ENCODE peak calls at places on chromosomes 13 and 19, in four cellular contexts. U is DND-41, H is thoracic aorta, I is foreskin fibroblast. Q is an unnamed sample.

GRCh38 chr13:113117335-113117872 is 5.2 kb upstream of the F10 start:
- DNase-seq in U (no peak), H (no peak), I (no peak), Q (no peak)

GRCh38 chr13:83935566-83935965 is 53.3 kb upstream of the SLITRK1 start:
- DNase-seq in U (no peak), H (no peak), I (no peak), Q (no peak)

GRCh38 chr13:49641810-49642291 is 13.5 kb downstream of the ARL11 start:
- DNase-seq in U (no peak), H (no peak), I (peak), Q (no peak)

GRCh38 chr19:29942404-29943261 is 594 bp downstream of the URI1 start:
- DNase-seq in U (peak), H (no peak), I (peak), Q (peak)

GRCh38 chr13:103031332-103031873 is 34.8 kb downstream of the SLC10A2 start:
- DNase-seq in U (no peak), H (no peak), I (peak), Q (peak)

GRCh38 chr19:48842744-48843162 is 6.5 kb upstream of the HSD17B14 start:
- DNase-seq in U (peak), H (no peak), I (no peak), Q (peak)

GRCh38 chr13:108425056-108425455 is 155.5 kb downstream of the TNFSF13B start:
- DNase-seq in U (no peak), H (no peak), I (no peak), Q (no peak)

GRCh38 chr13:78562237-78562889 is 41.0 kb downstream of the POU4F1 start:
- DNase-seq in U (no peak), H (no peak), I (no peak), Q (no peak)

GRCh38 chr13:89554801-89555200 is 1792.7 kb upstream of the MIR17HG start:
- DNase-seq in U (no peak), H (no peak), I (no peak), Q (no peak)

GRCh38 chr13:40408602-40409001 is 257.8 kb downstream of the FOXO1 start:
- DNase-seq in U (no peak), H (no peak), I (peak), Q (no peak)

GRCh38 chr13:99908129-99908805 is 63.3 kb downstream of the ZIC5 start:
- DNase-seq in U (no peak), H (no peak), I (no peak), Q (no peak)

GRCh38 chr19:858868-859843 is at the start of gene CFD:
- DNase-seq in U (no peak), H (no peak), I (no peak), Q (no peak)

GRCh38 chr19:57103573-57104277 is 16.1 kb upstream of the USP29 start:
- DNase-seq in U (peak), H (peak), I (peak), Q (peak)

GRCh38 chr19:54653181-54653809 is 9.5 kb upstream of the LILRB4 start:
- DNase-seq in U (no peak), H (no peak), I (peak), Q (peak)

GRCh38 chr13:46495647-46496046 is 57.3 kb upstream of the LRCH1 start:
- DNase-seq in U (no peak), H (no peak), I (no peak), Q (no peak)

GRCh38 chr13:30857018-30857417 is 49.1 kb upstream of the MEDAG start:
- DNase-seq in U (no peak), H (no peak), I (no peak), Q (no peak)

GRCh38 chr19:39247701-39248664 is 673 bp downstream of the IFNL4 start:
- DNase-seq in U (no peak), H (no peak), I (no peak), Q (no peak)

GRCh38 chr13:109394311-109394988 is 391.9 kb downstream of the IRS2 start:
- DNase-seq in U (no peak), H (no peak), I (peak), Q (no peak)

GRCh38 chr13:75705395-75705794 is 69.3 kb downstream of the LMO7 start:
- DNase-seq in U (no peak), H (no peak), I (peak), Q (no peak)

DNA sequence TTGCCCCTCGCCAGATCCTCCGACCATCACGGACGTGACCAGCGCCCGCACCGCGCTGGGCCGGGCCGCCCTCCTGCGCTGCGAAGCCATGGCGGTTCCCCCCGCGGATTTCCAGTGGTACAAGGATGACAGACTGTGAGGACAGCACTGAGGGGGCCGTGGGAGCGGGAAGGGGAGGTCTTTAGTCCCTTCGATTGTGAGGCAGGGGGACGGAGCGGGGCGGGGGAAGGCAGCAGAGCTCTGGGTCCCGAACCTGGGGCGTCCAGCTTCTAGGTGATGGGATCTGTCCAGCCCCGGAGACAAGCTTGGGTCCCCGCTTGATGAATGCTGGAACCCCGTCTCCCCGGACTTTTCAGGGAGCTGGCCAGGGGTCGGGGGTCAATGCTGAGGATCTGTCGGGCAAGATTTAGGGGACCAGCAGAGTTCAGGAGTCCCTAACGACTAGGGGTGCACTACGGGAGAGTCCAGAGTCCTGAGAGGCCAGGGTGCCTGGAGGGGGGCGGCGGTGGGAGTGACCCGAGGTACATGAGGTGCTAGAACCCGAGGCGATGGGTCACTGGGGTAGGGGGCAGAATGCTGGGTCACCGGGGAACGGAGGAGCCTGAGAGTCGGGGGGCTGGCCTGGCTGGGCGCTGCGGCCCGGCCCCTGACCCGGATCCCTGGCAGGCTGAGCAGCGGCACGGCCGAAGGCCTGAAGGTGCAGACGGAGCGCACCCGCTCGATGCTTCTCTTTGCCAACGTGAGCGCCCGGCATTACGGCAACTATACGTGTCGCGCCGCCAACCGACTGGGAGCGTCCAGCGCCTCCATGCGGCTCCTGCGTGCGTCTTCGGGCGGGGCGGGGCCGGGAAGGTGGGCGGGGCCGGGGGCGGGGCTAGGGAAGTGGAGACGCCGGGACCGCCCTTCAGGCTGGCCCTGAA is 14.6 kb downstream of the VSIG10L start:
- DNase-seq in U (no peak), H (no peak), I (peak), Q (peak)
- H3K4me3 ChIP-seq in U (no peak), H (peak), I (no peak), Q (no peak)

GRCh38 chr19:53076984-53077383 is 26.2 kb downstream of the ZNF160 start:
- DNase-seq in U (peak), H (no peak), I (peak), Q (no peak)
- TF ChIP-seq CTCF in U (peak), H (peak), I (peak), Q (no peak)

GRCh38 chr19:23384166-23384565 is 11.1 kb downstream of the ZNF91 start:
- DNase-seq in U (no peak), H (no peak), I (no peak), Q (no peak)

GRCh38 chr19:23384858-23385257 is 10.4 kb downstream of the ZNF91 start:
- DNase-seq in U (no peak), H (no peak), I (no peak), Q (no peak)

GRCh38 chr19:23382955-23383354 is 12.3 kb downstream of the ZNF91 start:
- DNase-seq in U (no peak), H (no peak), I (no peak), Q (no peak)

GRCh38 chr19:23378948-23379347 is 16.3 kb downstream of the ZNF91 start:
- DNase-seq in U (no peak), H (no peak), I (no peak), Q (no peak)

GRCh38 chr19:23381114-23381513 is 14.2 kb downstream of the ZNF91 start:
- DNase-seq in U (no peak), H (no peak), I (no peak), Q (no peak)
- H3K4me3 ChIP-seq in U (no peak), H (no peak), I (no peak), Q (no peak)

GRCh38 chr19:15453091-15453498 is 3.3 kb upstream of the WIZ start:
- DNase-seq in U (no peak), H (no peak), I (no peak), Q (no peak)
- TF ChIP-seq CTCF in U (no peak), H (peak), I (peak), Q (no peak)

GRCh38 chr13:98823442-98823841 is 71.0 kb upstream of the SLC15A1 start:
- DNase-seq in U (no peak), H (no peak), I (no peak), Q (no peak)

GRCh38 chr13:98827449-98827848 is 75.0 kb upstream of the SLC15A1 start:
- DNase-seq in U (no peak), H (no peak), I (no peak), Q (no peak)

GRCh38 chr13:98824376-98825160 is 72.1 kb upstream of the SLC15A1 start:
- DNase-seq in U (no peak), H (no peak), I (no peak), Q (no peak)

GRCh38 chr13:98826156-98826555 is 73.7 kb upstream of the SLC15A1 start:
- DNase-seq in U (no peak), H (no peak), I (no peak), Q (no peak)

GRCh38 chr13:98825659-98826058 is 73.2 kb upstream of the SLC15A1 start:
- DNase-seq in U (no peak), H (no peak), I (no peak), Q (no peak)
- H3K4me3 ChIP-seq in U (no peak), H (no peak), I (no peak), Q (no peak)

GRCh38 chr19:35959040-35959967 is 23.1 kb downstream of the LRFN3 start:
- DNase-seq in U (no peak), H (no peak), I (no peak), Q (no peak)
- TF ChIP-seq CTCF in U (no peak), H (no peak), I (peak), Q (peak)

DNA sequence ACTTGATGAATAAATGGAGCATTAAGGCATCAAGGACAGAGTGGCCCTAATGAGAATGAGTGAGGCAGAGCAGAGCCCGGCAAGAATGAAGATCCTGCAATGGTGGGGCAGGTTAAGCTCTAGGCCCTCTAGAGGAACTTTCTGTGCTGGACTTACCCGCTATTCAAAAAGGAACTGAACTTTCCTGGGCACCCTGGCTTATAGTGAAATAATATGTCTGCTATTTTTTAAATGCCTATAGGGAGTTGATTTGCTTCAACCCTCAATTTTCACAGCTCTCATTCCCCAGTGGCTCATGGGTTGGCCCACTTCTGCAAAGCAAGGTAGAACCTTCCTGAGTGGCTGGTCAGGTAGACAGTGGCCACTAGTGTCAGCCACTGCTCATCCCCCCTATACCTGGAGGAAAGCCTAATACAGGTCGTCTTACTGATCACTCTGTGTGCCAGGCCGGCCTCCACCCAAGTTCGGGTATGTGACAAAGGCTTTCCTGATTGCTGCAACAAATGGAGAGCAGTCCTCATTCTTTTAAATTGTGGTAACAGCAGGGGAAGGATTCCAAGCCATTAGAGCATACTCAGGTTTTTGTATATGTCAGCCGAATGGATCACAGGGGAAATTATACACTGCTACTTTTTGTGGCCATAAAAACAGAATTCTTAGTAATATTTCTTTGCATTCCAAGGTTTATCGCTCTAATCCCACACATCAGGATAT is 103.0 kb downstream of the KL start:
- DNase-seq in U (no peak), H (no peak), I (no peak), Q (no peak)
- H3K4me3 ChIP-seq in U (no peak), H (no peak), I (no peak), Q (no peak)

GRCh38 chr19:15324791-15325519 is 7.4 kb downstream of the BRD4 start:
- DNase-seq in U (no peak), H (no peak), I (no peak), Q (no peak)
- TF ChIP-seq CTCF in U (no peak), H (no peak), I (no peak), Q (no peak)

GRCh38 chr19:17843908-17844490 is 3.8 kb downstream of the JAK3 start:
- DNase-seq in U (no peak), H (no peak), I (no peak), Q (no peak)

GRCh38 chr19:17841810-17842662 is 5.7 kb downstream of the JAK3 start:
- DNase-seq in U (peak), H (no peak), I (peak), Q (peak)

GRCh38 chr19:17841371-17841809 is 6.4 kb downstream of the JAK3 start:
- DNase-seq in U (no peak), H (no peak), I (no peak), Q (no peak)

GRCh38 chr19:17843428-17843827 is 4.4 kb downstream of the JAK3 start:
- DNase-seq in U (no peak), H (no peak), I (no peak), Q (no peak)

DNA sequence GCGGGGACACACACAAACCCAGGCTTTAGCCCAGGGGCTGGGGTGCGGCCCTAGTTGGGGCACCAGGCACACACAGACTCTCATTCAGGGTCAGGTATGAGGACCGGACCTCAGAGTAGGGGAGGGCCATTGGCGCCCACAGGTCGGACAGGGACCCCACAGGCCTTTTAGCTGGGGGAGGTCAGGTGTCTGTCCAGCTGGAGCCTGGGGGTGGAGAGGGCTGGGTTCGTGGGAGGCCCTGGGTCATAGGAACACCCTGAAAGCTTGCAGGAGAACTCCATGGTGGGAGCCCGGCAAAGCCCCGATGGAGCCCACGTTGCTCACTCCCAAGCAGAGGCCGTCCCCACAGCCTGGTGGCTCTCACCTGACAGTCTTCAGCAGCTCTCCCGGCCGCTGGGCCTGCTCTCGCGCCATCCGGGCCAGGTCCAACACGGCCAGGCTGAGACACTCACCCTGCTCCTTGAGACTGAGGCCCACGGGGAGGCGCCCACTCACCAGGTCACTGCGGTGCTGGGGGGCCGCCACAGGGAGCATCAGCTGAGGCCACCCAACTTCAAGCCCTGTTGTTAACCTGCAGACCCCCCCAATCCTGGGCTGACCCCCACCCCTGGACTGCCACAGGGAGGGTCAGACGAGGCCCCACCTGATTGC is 5.0 kb downstream of the JAK3 start:
- DNase-seq in U (no peak), H (no peak), I (no peak), Q (no peak)
- H3K4me3 ChIP-seq in U (no peak), H (peak), I (peak), Q (no peak)

Q was measured in GM12865.